ENCODE peak calls at places on chromosomes 7 and 10, in six cellular contexts. G is endothelial cell; Z is tibial artery; B is activated CD8-positive, alpha-beta memory T cell treated with anti-CD3 and anti-CD28 coated beads for 24 hours; V is stimulated activated CD4-positive, alpha-beta T cell treated with anti-CD3 and anti-CD28 coated beads, Interleukin-4, amount 100 ng/mL, for 24 hours; K is A172. F is an unnamed sample.

GRCh38 chr7:87220026-87220733 is 648 bp upstream of the TMEM243 start:
- DNase-seq in V (peak; percentile 83), K (peak; percentile 59), Z (peak; percentile 86), G (peak; percentile 85), B (peak; percentile 92), F (peak; percentile 79)

GRCh38 chr10:80493482-80494021 is 39.4 kb downstream of the TSPAN14 start:
- DNase-seq in V (no peak), G (no peak), K (no peak), B (no peak), Z (peak; percentile 29), F (peak; percentile 25)

GRCh38 chr7:19619122-19619521 is 89.7 kb downstream of the POLR1F start:
- DNase-seq in V (no peak), G (no peak), B (no peak), Z (no peak), K (peak; percentile 64), F (no peak)

GRCh38 chr10:115937756-115938032 is 335.3 kb downstream of the GFRA1 start:
- DNase-seq in G (no peak), B (no peak), V (no peak), Z (no peak), K (peak; percentile 50), F (no peak)

GRCh38 chr10:98956576-98957260 is 278.9 kb downstream of the HPSE2 start:
- DNase-seq in B (no peak), V (no peak), Z (no peak), G (no peak), K (no peak), F (no peak)

GRCh38 chr7:158318511-158318913 is 269.1 kb downstream of the PTPRN2 start:
- DNase-seq in V (no peak), K (no peak), B (peak; percentile 49), Z (no peak), G (no peak), F (no peak)

GRCh38 chr7:108280136-108280535 is 150.0 kb upstream of the LAMB4 start:
- DNase-seq in G (no peak), V (no peak), B (no peak), Z (no peak), K (no peak), F (no peak)

GRCh38 chr10:78749200-78749599 is 319.6 kb upstream of the ZMIZ1 start:
- DNase-seq in G (no peak), K (no peak), Z (no peak), B (no peak), V (no peak), F (no peak)

GRCh38 chr7:116579322-116579721 is 54.5 kb downstream of the CAV1 start:
- DNase-seq in K (no peak), Z (no peak), V (no peak), G (no peak), B (no peak), F (no peak)

GRCh38 chr10:83076443-83076842 is 1062.9 kb upstream of the GHITM start:
- DNase-seq in B (no peak), V (no peak), K (peak; percentile 47), G (no peak), Z (no peak), F (no peak)

GRCh38 chr7:21943436-21943835 is 2.3 kb downstream of the CDCA7L start:
- DNase-seq in B (no peak), G (no peak), V (no peak), K (no peak), Z (no peak), F (no peak)

GRCh38 chr7:45000096-45001032 is at the start of gene CCM2:
- DNase-seq in G (peak; percentile 69), V (no peak), B (no peak), K (peak; percentile 48), Z (peak; percentile 74), F (no peak)

GRCh38 chr7:132965951-132966350 is 115.9 kb downstream of the CHCHD3 start:
- DNase-seq in V (no peak), G (no peak), B (no peak), Z (no peak), K (no peak), F (no peak)

GRCh38 chr7:94003446-94004023 is 620 bp downstream of the BET1 start:
- DNase-seq in Z (no peak), K (peak; percentile 26), V (peak; percentile 11), G (no peak), B (no peak), F (no peak)

GRCh38 chr10:89398003-89398749 is 5.8 kb downstream of the IFIT1 start:
- DNase-seq in G (no peak), B (no peak), K (no peak), Z (no peak), V (no peak), F (no peak)

GRCh38 chr7:46948776-46949175 is 633.1 kb downstream of the TNS3 start:
- DNase-seq in Z (no peak), K (no peak), V (no peak), G (no peak), B (no peak), F (no peak)

GRCh38 chr7:8638076-8638475 is 204.7 kb downstream of the NXPH1 start:
- DNase-seq in Z (no peak), G (no peak), B (no peak), V (no peak), K (peak; percentile 63), F (no peak)

GRCh38 chr10:117004627-117005453 is at the start of gene SHTN1:
- DNase-seq in K (peak; percentile 75), B (no peak), Z (peak; percentile 81), G (peak; percentile 50), V (peak; percentile 14), F (no peak)

GRCh38 chr10:73054286-73054685 is 42.4 kb downstream of the P4HA1 start:
- DNase-seq in V (no peak), G (no peak), K (no peak), Z (no peak), B (no peak), F (no peak)

GRCh38 chr10:15742102-15742501 is 22.4 kb upstream of the ITGA8 start:
- DNase-seq in Z (no peak), V (no peak), G (no peak), K (no peak), B (no peak), F (no peak)

GRCh38 chr7:133783276-133783675 is 343.9 kb upstream of the LRGUK start:
- DNase-seq in V (no peak), B (no peak), Z (no peak), G (no peak), K (no peak), F (no peak)

GRCh38 chr10:88120075-88120474 is 256.6 kb downstream of the PTEN start:
- DNase-seq in Z (no peak), K (no peak), G (no peak), V (no peak), B (no peak), F (no peak)

GRCh38 chr10:99854860-99855259 is 72.4 kb downstream of the ABCC2 start:
- DNase-seq in K (peak; percentile 51), G (peak; percentile 31), V (no peak), Z (no peak), B (no peak), F (no peak)